ENCODE peak calls at places on chromosomes 11 and 22, in six cellular contexts. F is HCT116, B is GM23248, H is PC-9, L is MM.1S, X is GM23338. S is an unnamed sample. For H3K9me2, the result is how much of the 10 kb centered on the place peaks cover.

GRCh38 chr11:108886608-108887007 is 221.7 kb downstream of the DDX10 start:
- DNase-seq in F (no peak), H (no peak), L (no peak), X (no peak), B (peak), S (no peak)

GRCh38 chr11:127106142-127106541 is 105.6 kb upstream of the KIRREL3 start:
- DNase-seq in H (peak), F (no peak), B (peak), X (peak), L (no peak), S (no peak)

GRCh38 chr11:75441804-75442132 is 8.8 kb upstream of the KLHL35 start:
- DNase-seq in F (no peak), B (no peak), L (no peak), H (no peak), X (no peak), S (no peak)

GRCh38 chr11:46759196-46759595 is 40.2 kb downstream of the F2 start:
- DNase-seq in X (no peak), H (no peak), L (no peak), B (no peak), F (no peak), S (no peak)

GRCh38 chr11:101706541-101706940 is 122.7 kb upstream of the TRPC6 start:
- DNase-seq in L (no peak), H (no peak), X (no peak), B (peak), F (no peak), S (no peak)

GRCh38 chr22:33440756-33441155 is 382.6 kb upstream of the SYN3 start:
- DNase-seq in F (no peak), B (no peak), X (no peak), L (no peak), H (no peak), S (no peak)

GRCh38 chr11:28529046-28529445 is 420.9 kb downstream of the METTL15 start:
- DNase-seq in L (no peak), H (no peak), B (peak), F (no peak), X (peak), S (no peak)

GRCh38 chr11:75851203-75851602 is 36.2 kb downstream of the UVRAG start:
- DNase-seq in B (peak), X (no peak), H (no peak), L (no peak), F (no peak), S (no peak)

GRCh38 chr22:40326905-40327735 is 19.2 kb upstream of the ADSL start:
- DNase-seq in B (peak), X (peak), H (no peak), L (no peak), F (no peak), S (no peak)

GRCh38 chr11:69878927-69879733 is 59.9 kb upstream of the FGF3 start:
- DNase-seq in F (no peak), L (no peak), X (no peak), B (no peak), H (no peak), S (no peak)

GRCh38 chr22:39444937-39445465 is 11.8 kb upstream of the MGAT3 start:
- DNase-seq in L (no peak), B (no peak), X (no peak), F (no peak), H (no peak), S (peak)

GRCh38 chr11:13629752-13630151 is 38.7 kb upstream of the FAR1 start:
- DNase-seq in L (no peak), X (no peak), F (no peak), B (no peak), H (no peak), S (peak)

GRCh38 chr22:27867114-27867957 is 51.7 kb downstream of the PITPNB start:
- DNase-seq in B (peak), H (no peak), X (no peak), L (no peak), F (no peak), S (no peak)

GRCh38 chr11:44340656-44341055 is 30.7 kb upstream of the ALX4 start:
- DNase-seq in H (no peak), X (no peak), L (no peak), F (no peak), B (no peak), S (no peak)

GRCh38 chr11:44339530-44339883 is 29.6 kb upstream of the ALX4 start:
- DNase-seq in X (no peak), B (no peak), H (no peak), F (no peak), L (no peak), S (no peak)

GRCh38 chr11:44338031-44338430 is 28.1 kb upstream of the ALX4 start:
- DNase-seq in B (no peak), L (no peak), X (no peak), F (no peak), H (no peak), S (no peak)

GRCh38 chr11:44335052-44335894 is 25.3 kb upstream of the ALX4 start:
- DNase-seq in B (no peak), L (no peak), X (no peak), H (no peak), F (no peak), S (no peak)

DNA sequence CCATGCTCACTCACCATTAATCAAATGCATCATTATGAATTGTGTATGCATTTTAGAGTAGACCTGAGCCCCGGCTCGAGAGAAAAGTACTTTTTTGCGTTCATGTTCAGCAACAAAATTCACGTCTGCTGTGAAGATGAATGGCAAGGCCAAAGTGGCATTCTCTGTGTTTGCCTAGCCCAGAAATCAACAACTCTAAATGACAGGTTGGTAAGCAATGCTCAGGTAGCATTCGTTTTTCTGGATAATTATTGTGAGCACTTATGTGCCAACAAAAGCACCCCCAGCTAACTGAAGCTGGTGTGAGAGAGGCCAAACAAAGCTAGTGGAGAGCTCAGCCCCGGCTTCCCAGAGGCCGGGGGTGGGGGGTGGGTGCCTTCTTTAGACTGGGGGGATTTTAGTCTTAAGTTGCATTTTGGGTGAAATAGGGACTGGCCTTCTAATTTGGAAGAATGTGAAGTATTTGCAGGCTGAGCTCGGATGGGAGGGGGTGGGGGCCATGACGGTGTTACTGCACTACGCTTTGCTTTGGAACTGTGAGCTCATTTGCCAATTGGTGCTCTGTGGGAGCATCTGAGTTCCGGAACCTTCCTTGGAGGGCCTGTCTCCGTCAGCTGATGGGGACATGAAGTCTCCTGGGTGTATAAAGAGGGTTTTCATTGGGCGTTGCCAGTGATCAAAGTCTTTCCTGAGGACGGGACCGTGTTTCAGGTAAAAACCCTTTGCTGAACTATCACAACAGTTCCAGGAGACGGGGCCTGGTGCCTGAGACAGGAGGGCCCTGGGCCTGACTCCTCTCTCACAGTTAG is 29.0 kb upstream of the ALX4 start:
- DNase-seq in X (peak), F (no peak), B (no peak), L (no peak), H (no peak), S (no peak)
- H3K9me2 ChIP-seq in X (under half), F (under half), B (under half), L (under half), H (under half), S (under half)

DNA sequence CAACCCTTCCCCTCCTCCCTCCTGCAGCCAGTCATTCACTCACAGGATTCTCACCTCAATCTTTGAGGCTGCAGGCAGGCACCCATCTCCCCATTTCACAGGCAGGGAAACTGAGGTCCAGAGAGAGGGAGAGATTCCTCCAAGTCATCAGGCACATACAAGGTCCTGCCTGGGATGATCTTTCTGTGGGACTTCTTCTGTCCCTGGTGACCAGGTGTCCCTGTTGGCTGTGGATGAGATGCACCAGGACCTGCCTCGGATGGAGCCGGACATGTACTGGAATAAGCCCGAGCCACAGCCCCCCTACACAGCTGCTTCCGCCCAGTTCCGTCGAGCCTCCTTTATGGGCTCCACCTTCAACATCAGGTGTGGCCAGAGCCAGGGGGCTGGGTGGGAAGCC is 7.8 kb downstream of the FTH1 start:
- DNase-seq in L (no peak), B (no peak), X (no peak), H (no peak), F (no peak), S (no peak)
- H2AFZ ChIP-seq in L (no peak), B (no peak), X (no peak), H (no peak), F (no peak), S (no peak)

GRCh38 chr11:68037481-68038225 is 1.2 kb upstream of the TCIRG1 start:
- DNase-seq in X (no peak), H (no peak), B (no peak), F (no peak), L (no peak), S (no peak)
- H3K27ac ChIP-seq in X (no peak), H (no peak), B (peak), F (peak), L (peak), S (peak)

GRCh38 chr11:104301776-104302175 is 137.8 kb upstream of the PDGFD start:
- DNase-seq in F (no peak), X (peak), B (no peak), H (no peak), L (no peak), S (no peak)
- H3K9me2 ChIP-seq in F (under half), X (under half), B (under half), H (under half), L (under half), S (under half)

DNA sequence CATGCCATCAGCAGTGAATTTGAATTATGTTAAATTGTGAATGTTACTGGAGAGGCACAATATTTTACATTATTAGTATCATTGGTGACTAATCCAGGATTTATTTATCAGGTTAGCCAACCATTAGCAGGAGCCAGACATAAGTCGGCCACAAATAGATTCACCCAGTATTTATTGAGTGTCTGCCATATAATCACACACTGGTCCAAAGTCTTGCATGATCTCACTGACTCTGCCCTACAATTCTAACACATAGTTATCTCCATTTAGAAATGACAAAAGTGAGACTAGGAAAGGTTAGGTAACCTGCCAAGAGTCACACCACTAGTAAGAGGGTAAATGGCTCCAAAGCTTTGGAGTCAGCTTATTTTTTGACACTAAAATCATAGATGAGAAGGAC is 179.6 kb downstream of the BLID start:
- DNase-seq in B (peak), H (no peak), F (no peak), X (no peak), L (no peak), S (no peak)
- H2AFZ ChIP-seq in B (peak), H (no peak), F (no peak), X (no peak), L (no peak), S (no peak)

GRCh38 chr22:49594078-49594477 is 233.6 kb downstream of the BRD1 start:
- DNase-seq in L (no peak), F (no peak), B (no peak), H (no peak), X (no peak), S (no peak)

GRCh38 chr22:49592780-49593501 is 234.7 kb downstream of the BRD1 start:
- DNase-seq in L (no peak), F (no peak), H (no peak), X (no peak), B (no peak), S (no peak)

GRCh38 chr22:49597428-49598039 is 230.1 kb downstream of the BRD1 start:
- DNase-seq in L (no peak), H (no peak), B (no peak), X (no peak), F (no peak), S (no peak)

GRCh38 chr22:49593509-49593908 is 234.2 kb downstream of the BRD1 start:
- DNase-seq in B (no peak), H (no peak), F (no peak), X (no peak), L (no peak), S (no peak)

GRCh38 chr22:49595465-49596078 is 232.1 kb downstream of the BRD1 start:
- DNase-seq in X (no peak), L (no peak), H (no peak), B (no peak), F (no peak), S (no peak)
- H3K27ac ChIP-seq in X (no peak), L (no peak), H (no peak), B (no peak), F (no peak), S (no peak)

GRCh38 chr22:43636086-43636485 is 176.0 kb downstream of the EFCAB6 start:
- DNase-seq in L (no peak), H (no peak), X (no peak), F (no peak), B (no peak), S (no peak)

GRCh38 chr22:43635101-43635500 is 177.0 kb downstream of the EFCAB6 start:
- DNase-seq in B (no peak), F (no peak), H (no peak), L (no peak), X (no peak), S (no peak)

GRCh38 chr22:43639228-43639948 is 172.7 kb downstream of the EFCAB6 start:
- DNase-seq in B (no peak), H (no peak), X (no peak), L (no peak), F (no peak), S (no peak)

GRCh38 chr22:43637267-43637666 is 174.8 kb downstream of the EFCAB6 start:
- DNase-seq in H (no peak), X (no peak), L (no peak), F (no peak), B (no peak), S (no peak)

DNA sequence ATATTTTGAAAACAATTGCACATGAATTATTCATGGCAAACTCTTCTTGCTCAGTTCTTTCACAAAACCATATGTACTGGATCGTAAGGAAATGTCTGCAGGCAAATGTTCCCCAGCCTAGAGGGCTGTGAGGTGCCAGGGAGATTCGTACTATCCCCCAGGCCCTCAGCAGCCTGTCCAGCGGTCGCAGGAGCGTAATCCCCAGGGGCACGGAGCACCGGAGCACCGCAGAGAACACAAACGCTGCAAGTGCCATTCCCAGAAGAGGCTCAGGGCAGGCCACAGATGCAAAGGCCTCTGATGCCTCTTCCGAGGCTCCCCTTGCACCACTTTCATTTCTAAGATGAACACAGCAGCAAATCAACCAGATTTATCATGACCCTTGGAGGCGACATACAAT is 174.2 kb downstream of the EFCAB6 start:
- DNase-seq in H (no peak), L (no peak), X (no peak), F (no peak), B (no peak), S (no peak)
- H3K9me2 ChIP-seq in H (under half), L (under half), X (under half), F (under half), B (under half), S (under half)

DNA sequence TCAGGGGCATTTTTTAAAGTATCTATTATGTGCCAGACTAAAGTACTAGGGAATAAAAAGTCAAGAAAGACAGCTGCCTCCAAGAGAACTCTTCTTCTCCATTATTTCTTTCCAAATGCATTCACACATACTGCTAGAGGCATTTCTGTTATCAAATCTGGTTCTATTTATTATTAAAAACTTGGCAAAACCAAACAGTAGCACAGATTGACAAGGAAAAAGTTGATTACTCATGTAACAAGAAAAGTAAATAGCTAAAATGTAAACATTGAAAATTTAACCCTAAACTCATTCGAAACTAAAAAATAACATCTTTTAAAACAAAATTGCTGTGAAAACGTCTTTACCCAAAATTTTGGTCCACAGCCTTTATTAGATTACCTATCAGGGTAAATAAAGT is 132.9 kb upstream of the GUCY1A2 start:
- DNase-seq in H (no peak), F (no peak), X (no peak), B (no peak), L (no peak), S (no peak)
- H2AFZ ChIP-seq in H (no peak), F (no peak), X (no peak), B (no peak), L (no peak), S (no peak)

GRCh38 chr22:48834404-48834803 is 993.3 kb downstream of the BRD1 start:
- DNase-seq in H (no peak), L (peak), X (no peak), F (no peak), B (no peak), S (peak)

GRCh38 chr22:48836673-48837340 is 990.9 kb downstream of the BRD1 start:
- DNase-seq in H (no peak), B (no peak), F (no peak), X (no peak), L (no peak), S (no peak)

GRCh38 chr22:48835364-48835763 is 992.3 kb downstream of the BRD1 start:
- DNase-seq in L (no peak), F (no peak), X (no peak), B (no peak), H (no peak), S (no peak)

GRCh38 chr22:48837341-48837935 is 990.2 kb downstream of the BRD1 start:
- DNase-seq in X (no peak), H (no peak), F (no peak), B (peak), L (no peak), S (no peak)

GRCh38 chr22:48835857-48836672 is 991.6 kb downstream of the BRD1 start:
- DNase-seq in F (no peak), B (no peak), L (no peak), X (no peak), H (no peak), S (no peak)
- H3K27ac ChIP-seq in F (no peak), B (no peak), L (no peak), X (no peak), H (no peak), S (no peak)

DNA sequence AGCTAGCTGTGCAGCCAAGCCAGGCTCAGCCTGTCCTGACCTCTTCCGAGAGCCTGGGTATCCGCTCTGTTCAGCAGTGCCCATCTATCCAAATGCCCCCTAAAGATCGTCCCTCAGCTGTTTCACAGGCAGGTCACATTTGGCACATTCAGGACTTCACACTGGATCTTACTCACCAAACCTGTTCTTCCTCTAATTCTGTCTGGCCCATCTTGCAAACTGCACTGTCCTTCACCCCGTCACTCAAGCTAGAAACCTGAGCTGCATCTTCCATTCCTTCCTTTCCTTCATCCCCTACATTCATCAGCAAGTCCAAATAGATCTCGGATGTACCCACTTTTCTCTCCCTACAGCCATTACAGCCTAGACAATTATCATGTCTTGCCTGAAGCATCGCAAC is 60.7 kb upstream of the CSNK2A3 start:
- DNase-seq in X (no peak), L (no peak), B (no peak), F (no peak), H (no peak), S (no peak)
- H3K9me2 ChIP-seq in X (under half), L (under half), B (under half), F (under half), H (under half), S (under half)